ENCODE peak calls at places on chromosomes 11 and 22, in five cellular contexts. U is AG04449; B is CD4-positive, alpha-beta memory T cell; G is HFF-Myc; E is WERI-Rb-1. W is an unnamed sample.

GRCh38 chr22:48541401-48542098 is 1286.1 kb downstream of the BRD1 start:
- DNase-seq in G (no peak), B (no peak), E (no peak), U (no peak), W (no peak)

GRCh38 chr11:125923012-125923579 is 18.8 kb downstream of the DDX25 start:
- DNase-seq in B (peak), U (peak), G (peak), E (peak), W (peak)

GRCh38 chr11:101279728-101280127 is 150.1 kb upstream of the PGR start:
- DNase-seq in E (no peak), G (no peak), B (no peak), U (no peak), W (no peak)

GRCh38 chr22:25051073-25051472 is 98.6 kb downstream of the KIAA1671 start:
- DNase-seq in U (no peak), B (no peak), G (no peak), E (no peak), W (no peak)

GRCh38 chr11:33698921-33699320 is 1.7 kb downstream of the C11orf91 start:
- DNase-seq in U (no peak), G (no peak), B (no peak), E (no peak), W (no peak)

GRCh38 chr11:88308576-88308975 is 29.0 kb downstream of the CTSC start:
- DNase-seq in U (no peak), G (no peak), B (no peak), E (no peak), W (no peak)

GRCh38 chr22:30024231-30024630 is 56.0 kb upstream of the HORMAD2 start:
- DNase-seq in B (no peak), G (no peak), U (no peak), E (no peak), W (no peak)

GRCh38 chr11:69353696-69354544 is 60.0 kb downstream of the MYEOV start:
- DNase-seq in E (no peak), G (no peak), B (no peak), U (no peak), W (no peak)

GRCh38 chr11:34315006-34315793 is 42.6 kb downstream of the ABTB2 start:
- DNase-seq in U (no peak), E (no peak), G (no peak), B (no peak), W (no peak)

GRCh38 chr22:37486224-37486845 is at the start of gene MFNG:
- DNase-seq in B (peak), U (no peak), G (no peak), E (peak), W (no peak)

GRCh38 chr11:926341-926916 is 759 bp downstream of the AP2A2 start:
- DNase-seq in G (no peak), E (peak), U (peak), B (no peak), W (peak)

GRCh38 chr11:61488651-61489291 is 19.8 kb upstream of the LRRC10B start:
- DNase-seq in E (peak), G (no peak), B (no peak), U (no peak), W (no peak)

GRCh38 chr11:47204633-47204989 is 10.2 kb upstream of the DDB2 start:
- DNase-seq in U (no peak), B (no peak), E (no peak), G (no peak), W (no peak)

GRCh38 chr11:107050126-107050525 is 31.9 kb upstream of the GUCY1A2 start:
- DNase-seq in G (no peak), B (no peak), E (no peak), U (no peak), W (no peak)

GRCh38 chr11:35525501-35526175 is at the start of gene PAMR1:
- DNase-seq in E (no peak), G (no peak), U (no peak), B (no peak), W (no peak)

GRCh38 chr11:110716361-110716760 is 4.1 kb upstream of the ARHGAP20 start:
- DNase-seq in G (no peak), B (no peak), E (no peak), U (no peak), W (no peak)

GRCh38 chr22:31595271-31595670 is 66.7 kb downstream of the PISD start:
- DNase-seq in E (no peak), U (no peak), G (no peak), B (no peak), W (no peak)

GRCh38 chr11:13720940-13721339 is 52.5 kb downstream of the FAR1 start:
- DNase-seq in E (no peak), G (no peak), B (no peak), U (no peak), W (no peak)

GRCh38 chr11:22089609-22090008 is 103.3 kb upstream of the ANO5 start:
- DNase-seq in E (no peak), U (no peak), G (no peak), B (no peak), W (no peak)